ENCODE peak calls at places on chromosomes 3 and 15, in five cellular contexts. H, F, O, V and K are unnamed samples.

GRCh38 chr3:126827121-126827520 is 123.1 kb downstream of the CHCHD6 start:
- DNase-seq in F (no peak), O (no peak), H (no peak), V (no peak), K (peak; percentile 92)

GRCh38 chr15:48112242-48112641 is 8.5 kb upstream of the SLC24A5 start:
- DNase-seq in H (peak; percentile 0), O (no peak), F (no peak), V (no peak), K (peak; percentile 90)

GRCh38 chr15:37289109-37289765 is 188.9 kb upstream of the MEIS2 start:
- DNase-seq in O (no peak), H (peak; percentile 8), F (no peak), V (no peak), K (no peak)

GRCh38 chr15:78070049-78070698 is 7.3 kb downstream of the TBC1D2B start:
- DNase-seq in V (peak; percentile 56), O (no peak), H (no peak), F (no peak), K (no peak)

GRCh38 chr3:143848707-143849106 is 439 bp upstream of the SLC9A9 start:
- DNase-seq in H (no peak), F (no peak), V (no peak), O (no peak), K (no peak)

GRCh38 chr3:13621381-13622221 is 72.7 kb downstream of the FBLN2 start:
- DNase-seq in H (no peak), F (no peak), V (no peak), O (no peak), K (no peak)

GRCh38 chr3:56468184-56469106 is at the start of gene ERC2:
- DNase-seq in F (no peak), V (peak; percentile 12), O (no peak), H (no peak), K (no peak)

GRCh38 chr3:5038243-5038642 is 59.0 kb downstream of the BHLHE40 start:
- DNase-seq in F (no peak), O (no peak), H (no peak), V (no peak), K (no peak)

GRCh38 chr3:66053783-66054094 is 15.0 kb upstream of the MAGI1 start:
- DNase-seq in H (no peak), F (no peak), O (no peak), V (no peak), K (no peak)

GRCh38 chr15:40081691-40082194 is 26.9 kb downstream of the BMF start:
- DNase-seq in H (no peak), O (no peak), F (no peak), V (peak; percentile 77), K (no peak)

GRCh38 chr3:65915477-65915876 is 123.2 kb downstream of the MAGI1 start:
- DNase-seq in V (no peak), H (no peak), F (no peak), O (no peak), K (no peak)

GRCh38 chr3:194046995-194047681 is 88.8 kb upstream of the HES1 start:
- DNase-seq in O (no peak), F (no peak), V (peak; percentile 66), H (no peak), K (no peak)

GRCh38 chr15:86077070-86077469 is 2.6 kb upstream of the AGBL1 start:
- DNase-seq in V (no peak), O (no peak), F (no peak), H (no peak), K (peak; percentile 64)

DNA sequence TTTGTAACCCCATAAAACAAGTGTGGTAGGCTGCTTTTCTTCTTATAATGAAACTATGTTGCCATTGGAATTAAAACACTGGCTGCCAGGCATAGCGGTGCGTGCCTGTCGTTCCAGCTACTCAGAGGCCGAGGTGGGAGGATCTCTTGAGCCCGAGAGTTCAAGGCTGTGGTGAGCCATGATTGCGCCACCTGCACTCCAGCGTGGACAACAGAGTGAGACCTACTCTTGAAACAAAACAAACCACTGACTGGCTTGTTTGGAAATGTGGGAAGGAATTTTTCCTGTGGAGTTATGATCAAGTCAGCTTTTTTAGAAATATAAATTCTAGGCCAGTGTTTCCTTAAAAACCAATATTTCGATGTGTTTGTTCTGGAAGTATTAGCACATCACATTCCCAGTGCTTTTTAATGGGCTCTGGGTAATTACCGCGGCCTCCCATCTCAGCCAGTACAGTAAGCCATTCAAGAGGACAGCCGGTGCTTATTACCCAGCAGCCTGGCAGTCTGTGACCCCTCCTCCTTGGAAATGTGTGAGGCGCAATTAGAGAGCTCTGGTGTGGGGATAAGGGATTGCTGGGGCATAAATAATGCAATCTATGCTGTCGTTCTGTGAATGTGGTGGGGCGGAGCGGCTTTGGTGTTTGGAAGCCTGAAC is 58.3 kb upstream of the TRAK1 start:
- DNase-seq in F (no peak), H (no peak), O (no peak), V (peak; percentile 68), K (peak; percentile 91)
- TF ChIP-seq POLR2AphosphoS5 in F (no peak), H (no peak), O (no peak), V (no peak), K (peak; percentile 25)

DNA sequence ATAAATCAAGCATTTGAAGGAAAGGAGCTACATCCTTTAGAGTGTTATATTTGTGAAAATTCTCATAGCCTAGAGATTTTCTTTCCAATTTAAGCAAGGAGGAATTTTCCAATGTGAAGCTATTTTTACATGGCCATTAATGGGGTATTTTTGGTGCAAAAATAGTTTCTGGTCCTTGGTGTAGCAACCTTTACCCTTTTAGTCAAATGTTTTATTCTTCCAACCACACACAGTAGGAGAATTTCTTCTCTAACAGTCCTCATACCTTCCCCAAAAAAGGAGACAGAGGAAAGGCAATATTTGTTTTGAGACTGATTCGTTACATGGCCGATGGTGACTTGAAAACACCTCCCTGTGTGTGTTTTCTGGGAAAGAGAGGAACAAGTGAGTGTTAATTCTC is 261.2 kb downstream of the PTPRG start:
- DNase-seq in O (no peak), H (no peak), V (no peak), F (no peak), K (no peak)
- H3K4me3 ChIP-seq in O (no peak overlapping the region), H (no peak overlapping the region), V (no peak overlapping the region), F (no peak overlapping the region), K (no peak overlapping the region)

GRCh38 chr3:191026746-191027145 is 164.3 kb upstream of the GMNC start:
- DNase-seq in O (no peak), H (no peak), F (no peak), V (no peak), K (no peak)

GRCh38 chr3:191030983-191031382 is 168.1 kb upstream of the OSTN start:
- DNase-seq in F (no peak), V (no peak), O (no peak), H (no peak), K (no peak)

DNA sequence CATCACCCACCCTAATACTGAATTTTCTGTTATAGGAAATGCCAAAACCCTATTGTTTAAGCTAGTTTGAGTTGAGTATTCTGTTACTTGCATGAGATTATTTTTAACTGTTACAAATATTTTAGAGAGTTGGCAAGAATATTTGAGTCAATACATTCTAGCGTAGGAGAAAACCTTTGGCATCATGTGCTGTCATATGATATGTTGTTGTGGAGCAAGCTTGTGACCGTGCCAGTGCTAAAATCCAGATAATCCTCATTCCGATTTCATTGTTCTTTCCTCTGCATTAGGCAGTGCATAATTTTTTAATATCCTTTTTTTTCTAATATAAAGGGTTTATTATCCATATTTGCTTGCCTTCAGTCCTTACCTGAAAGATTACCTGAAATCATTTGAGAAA is 168.0 kb upstream of the GMNC start:
- DNase-seq in F (no peak), V (no peak), H (no peak), O (no peak), K (no peak)
- TF ChIP-seq POLR2AphosphoS5 in F (no peak), V (no peak), H (no peak), O (no peak), K (no peak)

GRCh38 chr15:90939756-90940155 is 4.7 kb downstream of the UNC45A start:
- DNase-seq in V (no peak), O (no peak), H (no peak), F (no peak), K (no peak)
- H3K4me3 ChIP-seq in V (no peak overlapping the region), O (no peak overlapping the region), H (no peak overlapping the region), F (no peak overlapping the region), K (no peak overlapping the region)

GRCh38 chr3:107429330-107430181 is 52.3 kb downstream of the CCDC54 start:
- DNase-seq in V (peak; percentile 75), F (peak; percentile 61), H (peak; percentile 67), O (peak; percentile 5), K (no peak)
- TF ChIP-seq POLR2AphosphoS5 in V (peak; percentile 22), F (no peak), H (no peak), O (no peak), K (peak; percentile 57)

GRCh38 chr15:76353903-76354302 is 17.3 kb downstream of the ISL2 start:
- DNase-seq in O (no peak), V (no peak), H (no peak), F (no peak), K (no peak)

GRCh38 chr15:76358453-76358852 is 21.9 kb downstream of the ISL2 start:
- DNase-seq in F (no peak), O (no peak), H (no peak), V (no peak), K (no peak)

GRCh38 chr15:76359152-76359551 is 22.6 kb downstream of the ISL2 start:
- DNase-seq in V (no peak), F (no peak), O (no peak), H (no peak), K (no peak)

GRCh38 chr15:76353023-76353577 is 16.5 kb downstream of the ISL2 start:
- DNase-seq in O (no peak), H (no peak), V (no peak), F (no peak), K (no peak)

GRCh38 chr15:76354823-76355440 is 18.4 kb downstream of the ISL2 start:
- DNase-seq in V (no peak), H (no peak), F (no peak), O (no peak), K (no peak)
- H3K4me3 ChIP-seq in V (no peak overlapping the region), H (no peak overlapping the region), F (no peak overlapping the region), O (no peak overlapping the region), K (no peak overlapping the region)

GRCh38 chr15:67766963-67767362 is 58.3 kb upstream of the SKOR1 start:
- DNase-seq in O (no peak), H (no peak), V (no peak), F (no peak), K (no peak)

GRCh38 chr15:67758610-67759300 is 66.6 kb upstream of the SKOR1 start:
- DNase-seq in O (no peak), V (no peak), H (no peak), F (no peak), K (no peak)

GRCh38 chr15:67761343-67761742 is 64.0 kb upstream of the SKOR1 start:
- DNase-seq in V (peak; percentile 9), O (no peak), H (no peak), F (no peak), K (peak; percentile 66)

GRCh38 chr15:67765706-67766105 is 59.6 kb upstream of the SKOR1 start:
- DNase-seq in O (no peak), V (no peak), H (no peak), F (no peak), K (no peak)

DNA sequence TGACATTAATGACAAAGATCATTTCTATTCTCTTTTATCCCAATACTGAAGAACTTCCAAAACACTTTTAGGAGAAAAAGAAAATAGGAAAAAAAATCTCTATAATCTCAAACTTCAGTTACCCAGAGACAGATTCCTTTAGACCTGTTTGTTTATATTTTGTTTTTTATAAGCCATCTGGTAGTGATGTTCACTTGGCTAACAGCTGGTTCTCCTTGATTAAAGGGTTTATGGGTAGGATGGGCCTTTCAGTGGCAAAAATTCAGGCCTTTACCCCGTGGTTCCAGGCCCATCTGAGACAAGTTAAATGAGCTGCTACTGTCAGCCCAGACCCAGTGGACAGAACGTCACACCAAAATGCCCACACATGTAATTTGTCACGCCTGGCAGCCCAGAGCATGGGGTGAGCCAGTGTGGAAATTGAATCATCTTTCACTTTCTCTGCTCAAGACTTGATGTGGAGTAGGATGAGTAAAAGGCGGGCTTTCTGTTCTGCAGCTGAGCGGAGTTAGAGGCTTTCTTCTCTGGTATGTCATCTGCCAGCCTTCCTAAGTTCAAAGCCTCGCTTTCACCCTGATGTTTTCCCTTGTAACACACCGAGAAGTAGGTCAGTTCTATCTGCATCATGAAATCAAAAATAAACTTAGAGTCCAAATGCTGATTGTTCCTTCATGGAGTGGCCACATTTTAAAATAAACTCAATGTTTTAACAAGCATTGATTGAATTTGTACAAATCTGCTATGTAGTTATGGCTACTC is 62.5 kb upstream of the SKOR1 start:
- DNase-seq in O (no peak), H (no peak), F (no peak), V (no peak), K (peak; percentile 86)
- TF ChIP-seq POLR2AphosphoS5 in O (no peak), H (no peak), F (no peak), V (no peak), K (no peak)